ENCODE peak calls at places on chromosomes 6 and 20, in ten cellular contexts. G is hippocampal formation, R is fibroblast of lung, V is LoVo, Y is HT-29, L is A549, C is ecto neural progenitor cell, M is dorsolateral prefrontal cortex, O is substantia nigra, I is ovary. B is an unnamed sample.

GRCh38 chr6:163392533-163392932 is 22.0 kb upstream of the QKI start:
- DNase-seq in G (no peak), R (peak), V (no peak), Y (peak), L (no peak), C (no peak), M (no peak), O (no peak), I (no peak), B (no peak)

GRCh38 chr20:60512436-60512835 is 554.2 kb downstream of the CDH26 start:
- DNase-seq in G (peak), R (peak), V (no peak), Y (no peak), L (no peak), C (peak), M (no peak), O (peak), I (no peak), B (peak)

GRCh38 chr6:159691133-159691962 is 1.7 kb downstream of the SOD2 start:
- DNase-seq in G (peak), R (peak), V (peak), Y (peak), L (peak), C (peak), M (no peak), O (no peak), I (no peak), B (peak)

GRCh38 chr6:38599966-38600550 is 39.7 kb downstream of the BTBD9 start:
- DNase-seq in G (no peak), R (no peak), V (no peak), Y (no peak), L (no peak), C (no peak), M (no peak), O (no peak), I (no peak), B (no peak)

GRCh38 chr6:149318581-149319286 is 1.2 kb downstream of the TAB2 start:
- DNase-seq in G (peak), R (peak), V (no peak), Y (no peak), L (no peak), C (no peak), M (no peak), O (peak), I (no peak), B (no peak)

GRCh38 chr6:8556370-8557018 is 121.1 kb upstream of the SLC35B3 start:
- DNase-seq in G (no peak), R (peak), V (peak), Y (no peak), L (peak), C (no peak), M (no peak), O (no peak), I (no peak), B (peak)

GRCh38 chr6:23511797-23512196 is 614.2 kb upstream of the NRSN1 start:
- DNase-seq in G (no peak), R (no peak), V (no peak), Y (no peak), L (no peak), C (no peak), M (no peak), O (no peak), I (no peak), B (no peak)

GRCh38 chr20:10761786-10762185 is 88.0 kb upstream of the JAG1 start:
- DNase-seq in G (no peak), R (peak), V (no peak), Y (no peak), L (peak), C (no peak), M (no peak), O (no peak), I (no peak), B (peak)

GRCh38 chr6:133814797-133815196 is 74.1 kb upstream of the TCF21 start:
- DNase-seq in G (no peak), R (peak), V (no peak), Y (no peak), L (peak), C (no peak), M (no peak), O (no peak), I (peak), B (peak)

GRCh38 chr6:166561766-166562165 is 24.7 kb downstream of the RAMACL start:
- DNase-seq in G (no peak), R (no peak), V (no peak), Y (no peak), L (no peak), C (no peak), M (no peak), O (no peak), I (peak), B (no peak)

GRCh38 chr6:26122793-26123674 is 35.8 kb downstream of the HFE start:
- DNase-seq in G (peak), R (peak), V (peak), Y (peak), L (peak), C (peak), M (peak), O (peak), I (peak), B (peak)

GRCh38 chr20:14193443-14193842 is 144.0 kb downstream of the FLRT3 start:
- DNase-seq in G (no peak), R (no peak), V (no peak), Y (no peak), L (peak), C (no peak), M (no peak), O (no peak), I (no peak), B (no peak)

GRCh38 chr6:15474196-15474595 is 188.6 kb downstream of the DTNBP1 start:
- DNase-seq in G (no peak), R (peak), V (no peak), Y (no peak), L (no peak), C (no peak), M (no peak), O (no peak), I (no peak), B (no peak)

GRCh38 chr6:166815629-166816028 is 140.7 kb downstream of the RNASET2 start:
- DNase-seq in G (no peak), R (peak), V (peak), Y (no peak), L (no peak), C (no peak), M (no peak), O (no peak), I (no peak), B (no peak)

GRCh38 chr6:142872376-142872775 is 72.6 kb downstream of the HIVEP2 start:
- DNase-seq in G (no peak), R (peak), V (peak), Y (no peak), L (no peak), C (no peak), M (no peak), O (no peak), I (no peak), B (peak)

GRCh38 chr6:70184723-70185122 is 118.2 kb downstream of the COL9A1 start:
- DNase-seq in G (no peak), R (no peak), V (no peak), Y (no peak), L (no peak), C (no peak), M (no peak), O (no peak), I (no peak), B (no peak)

GRCh38 chr6:110944681-110945151 is 13.8 kb upstream of the GTF3C6 start:
- DNase-seq in G (peak), R (peak), V (peak), Y (peak), L (peak), C (no peak), M (no peak), O (no peak), I (no peak), B (peak)

GRCh38 chr6:36840471-36841461 is 1.5 kb upstream of the CPNE5 start:
- DNase-seq in G (no peak), R (no peak), V (no peak), Y (no peak), L (no peak), C (peak), M (no peak), O (no peak), I (no peak), B (no peak)

GRCh38 chr6:43702522-43703440 is 15.2 kb upstream of the MRPS18A start:
- DNase-seq in G (no peak), R (peak), V (peak), Y (peak), L (peak), C (peak), M (no peak), O (no peak), I (peak), B (peak)

B was measured in RCC 7860.